ENCODE peak calls at places on chromosomes 12 and 14, in six cellular contexts. Z is GM23248, W is fibroblast of lung, N is DND-41, U is astrocyte, C is hepatocyte. I is an unnamed sample.
A peak's percentile ranks its signal among the peaks of the same experiment; 100 is the strongest.

GRCh38 chr12:67433393-67434175 is 164.4 kb downstream of the CAND1 start:
- DNase-seq in Z (peak; percentile 57), W (peak; percentile 70), N (no peak), U (peak; percentile 60), C (no peak), I (no peak)

GRCh38 chr12:124774462-124775167 is 89.0 kb downstream of the SCARB1 start:
- DNase-seq in Z (peak; percentile 97), W (peak; percentile 99), N (peak; percentile 25), U (peak; percentile 99), C (no peak), I (no peak)

GRCh38 chr14:24734917-24735500 is 101.0 kb upstream of the GZMB start:
- DNase-seq in Z (peak; percentile 80), W (peak; percentile 49), N (peak; percentile 24), U (peak; percentile 31), C (peak; percentile 87), I (peak; percentile 83)

GRCh38 chr14:30267141-30267540 is 291.8 kb upstream of the G2E3 start:
- DNase-seq in Z (peak; percentile 63), W (peak; percentile 62), N (no peak), U (peak; percentile 49), C (no peak), I (no peak)

GRCh38 chr12:97943359-97943758 is 480.8 kb downstream of the RMST start:
- DNase-seq in Z (no peak), W (no peak), N (no peak), U (no peak), C (no peak), I (no peak)

GRCh38 chr12:9741726-9742125 is 8.8 kb upstream of the CLECL1 start:
- DNase-seq in Z (no peak), W (no peak), N (peak; percentile 68), U (no peak), C (no peak), I (no peak)

GRCh38 chr12:553216-554000 is 93.7 kb downstream of the B4GALNT3 start:
- DNase-seq in Z (no peak), W (no peak), N (no peak), U (no peak), C (no peak), I (no peak)

GRCh38 chr12:21559855-21560569 is 33.9 kb downstream of the SPX start:
- DNase-seq in Z (peak; percentile 68), W (peak; percentile 48), N (no peak), U (peak; percentile 39), C (no peak), I (no peak)

GRCh38 chr14:59882957-59883356 is 12.4 kb upstream of the RTN1 start:
- DNase-seq in Z (peak; percentile 3), W (no peak), N (no peak), U (no peak), C (no peak), I (peak; percentile 27)

GRCh38 chr14:99930420-99931274 is 134.6 kb upstream of the EVL start:
- DNase-seq in Z (peak; percentile 39), W (peak; percentile 27), N (no peak), U (peak; percentile 12), C (no peak), I (no peak)

GRCh38 chr14:45253754-45254300 is 825 bp upstream of the MIS18BP1 start:
- DNase-seq in Z (peak; percentile 76), W (peak; percentile 61), N (no peak), U (peak; percentile 39), C (no peak), I (no peak)

GRCh38 chr12:51601241-51601640 is 10.2 kb downstream of the SCN8A start:
- DNase-seq in Z (peak; percentile 34), W (no peak), N (no peak), U (no peak), C (no peak), I (no peak)

GRCh38 chr14:30603402-30603801 is 18.7 kb upstream of the SCFD1 start:
- DNase-seq in Z (no peak), W (no peak), N (no peak), U (no peak), C (no peak), I (no peak)

GRCh38 chr12:124466200-124467128 is 100.9 kb downstream of the NCOR2 start:
- DNase-seq in Z (peak; percentile 45), W (peak; percentile 50), N (peak; percentile 96), U (peak; percentile 24), C (no peak), I (no peak)

GRCh38 chr12:52699960-52700359 is 3.4 kb downstream of the KRT77 start:
- DNase-seq in Z (no peak), W (no peak), N (no peak), U (no peak), C (no peak), I (no peak)

GRCh38 chr14:92802678-92803077 is 8.6 kb downstream of the GOLGA5 start:
- DNase-seq in Z (no peak), W (no peak), N (no peak), U (no peak), C (no peak), I (no peak)

GRCh38 chr12:54038760-54039414 is 6.0 kb downstream of the HOXC5 start:
- DNase-seq in Z (no peak), W (no peak), N (no peak), U (no peak), C (no peak), I (peak; percentile 3)

DNA sequence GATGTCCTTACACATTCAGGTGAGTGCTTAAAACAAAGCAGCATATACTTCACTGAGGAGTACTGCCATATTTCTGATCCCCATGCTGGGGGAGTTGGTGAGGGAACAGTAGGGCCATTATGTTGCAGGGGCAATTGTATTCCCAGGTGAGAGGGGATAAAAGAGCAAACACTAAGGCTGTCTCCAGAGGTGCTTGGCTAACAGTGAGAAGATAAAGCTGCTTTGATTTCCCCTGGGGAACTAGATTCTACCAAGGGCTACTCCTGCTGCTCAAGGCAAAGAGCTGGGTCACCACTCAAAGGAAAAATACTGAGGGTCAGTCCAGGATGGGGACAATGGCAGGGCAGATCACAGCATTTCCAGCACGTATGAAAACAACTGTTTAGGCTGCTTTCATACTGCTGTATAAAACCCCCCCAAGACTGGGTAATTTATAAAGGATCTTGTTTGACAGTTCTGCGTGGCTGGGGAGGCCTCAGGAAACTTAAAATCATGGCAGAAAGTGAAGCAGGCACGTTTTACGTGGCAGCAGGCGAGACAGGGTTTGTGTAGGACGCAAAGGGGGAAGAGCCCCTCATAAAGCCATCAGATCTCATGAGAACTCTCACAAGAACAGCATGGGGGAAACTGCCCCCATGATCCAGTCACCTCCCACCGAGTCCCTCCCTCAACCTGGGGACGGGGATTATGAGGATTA is 47.8 kb upstream of the OR5AU1 start:
- DNase-seq in Z (no peak), W (no peak), N (no peak), U (no peak), C (no peak), I (no peak)
- H2AFZ ChIP-seq in Z (no peak overlapping the region), W (no peak overlapping the region), N (no peak overlapping the region), U (no peak overlapping the region), C (no peak overlapping the region), I (no peak overlapping the region)

DNA sequence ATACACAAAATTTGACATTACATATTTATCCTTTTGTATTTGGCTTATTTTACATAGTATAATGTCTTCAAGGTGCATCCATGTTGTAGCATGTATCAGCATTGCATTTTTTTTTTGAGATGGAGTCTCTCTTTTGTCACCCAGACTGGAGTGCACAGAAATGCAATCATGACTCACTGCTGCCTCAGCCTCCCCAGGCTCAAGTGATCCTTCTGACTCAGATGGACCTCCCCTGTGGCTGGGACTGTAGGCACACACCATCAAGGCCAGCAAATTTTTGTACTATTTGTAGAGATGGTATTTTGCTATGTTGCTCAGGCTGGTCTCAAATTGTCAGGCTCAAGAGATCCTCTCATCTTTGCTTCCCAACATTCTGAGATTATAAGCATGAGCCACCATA is 214.4 kb upstream of the ALG10B start:
- DNase-seq in Z (no peak), W (no peak), N (no peak), U (no peak), C (no peak), I (no peak)
- TF ChIP-seq EZH2 in Z (no peak), W (no peak), N (no peak), U (no peak), C (no peak), I (no peak)

GRCh38 chr12:108122644-108123043 is 6.4 kb upstream of the WSCD2 start:
- DNase-seq in Z (no peak), W (no peak), N (no peak), U (no peak), C (no peak), I (no peak)

GRCh38 chr12:108126990-108127468 is 2.1 kb upstream of the WSCD2 start:
- DNase-seq in Z (no peak), W (no peak), N (no peak), U (no peak), C (no peak), I (no peak)

GRCh38 chr12:108123382-108123781 is 5.7 kb upstream of the WSCD2 start:
- DNase-seq in Z (no peak), W (no peak), N (no peak), U (no peak), C (no peak), I (no peak)

GRCh38 chr12:108126212-108126611 is 2.9 kb upstream of the WSCD2 start:
- DNase-seq in Z (no peak), W (no peak), N (no peak), U (no peak), C (no peak), I (no peak)

DNA sequence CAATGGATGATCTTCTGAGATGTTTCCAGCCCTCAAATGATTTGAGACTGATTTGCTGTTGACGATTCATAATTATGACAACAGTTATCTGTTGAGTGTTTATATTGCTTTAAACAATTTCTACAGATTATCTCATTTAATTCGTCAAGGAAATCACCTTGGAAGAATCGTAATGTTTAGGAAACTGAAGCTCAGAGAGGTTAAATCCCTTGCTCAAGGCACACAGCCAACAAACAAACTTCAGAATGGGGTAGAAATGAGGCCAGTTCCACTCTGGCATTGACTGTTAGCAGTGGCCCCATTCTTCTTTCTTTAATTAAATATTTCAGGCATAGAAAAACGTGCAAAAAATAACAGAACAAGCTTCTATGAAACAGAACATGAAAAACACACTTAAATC is 4.0 kb upstream of the WSCD2 start:
- DNase-seq in Z (no peak), W (no peak), N (no peak), U (no peak), C (no peak), I (no peak)
- H2AFZ ChIP-seq in Z (no peak overlapping the region), W (no peak overlapping the region), N (no peak overlapping the region), U (no peak overlapping the region), C (no peak overlapping the region), I (no peak overlapping the region)

GRCh38 chr14:101780390-101780789 is 18.9 kb downstream of the PPP2R5C start:
- DNase-seq in Z (no peak), W (no peak), N (no peak), U (no peak), C (no peak), I (no peak)

GRCh38 chr14:101781240-101782061 is 19.9 kb downstream of the PPP2R5C start:
- DNase-seq in Z (peak; percentile 62), W (peak; percentile 20), N (no peak), U (no peak), C (no peak), I (peak; percentile 36)

GRCh38 chr14:101784631-101785030 is 23.1 kb downstream of the PPP2R5C start:
- DNase-seq in Z (no peak), W (no peak), N (no peak), U (no peak), C (no peak), I (no peak)

GRCh38 chr14:101783260-101784016 is 21.9 kb downstream of the PPP2R5C start:
- DNase-seq in Z (no peak), W (no peak), N (no peak), U (no peak), C (no peak), I (no peak)

DNA sequence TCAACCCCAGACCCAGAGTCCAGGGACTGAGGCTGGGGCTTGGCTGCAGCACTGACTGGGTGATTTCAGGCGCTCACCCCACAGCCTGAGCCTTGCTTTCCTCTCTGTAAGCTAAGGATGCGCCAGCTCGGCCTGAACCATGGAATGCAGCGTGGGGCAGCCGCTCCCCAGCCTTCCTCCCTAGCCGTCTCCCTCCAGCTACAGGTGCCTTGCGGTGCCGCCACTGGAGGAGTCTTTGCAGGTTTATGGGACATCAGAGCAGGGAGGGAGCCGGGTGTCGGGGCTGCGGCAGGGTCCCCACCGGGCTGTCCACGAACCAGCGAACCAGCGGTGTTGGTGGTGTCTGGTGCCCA is 19.4 kb downstream of the PPP2R5C start:
- DNase-seq in Z (peak; percentile 8), W (no peak), N (no peak), U (no peak), C (peak; percentile 28), I (peak; percentile 57)
- TF ChIP-seq EZH2 in Z (no peak), W (peak; percentile 91), N (no peak), U (peak; percentile 95), C (no peak), I (no peak)

I was measured in neural progenitor cell.